ENCODE peak calls at places on chromosomes 4 and X, in four cellular contexts. One of them, this sample, is unnamed.

GRCh38 chr4:121873604-121874003 is 3.3 kb upstream of the BBS7 start:
- DNase-seq in heart left ventricle: no peak
- DNase-seq in lower leg skin: no peak
- DNase-seq in left lung: no peak
- DNase-seq in this sample: no peak

GRCh38 chrX:120791013-120791643 is 84.5 kb downstream of the CT47B1 start:
- DNase-seq in left lung: no peak
- DNase-seq in lower leg skin: peak
- DNase-seq in heart left ventricle: peak
- DNase-seq in this sample: no peak

GRCh38 chr4:157421365-157421764 is 200.8 kb downstream of the GRIA2 start:
- DNase-seq in heart left ventricle: no peak
- DNase-seq in lower leg skin: no peak
- DNase-seq in left lung: no peak
- DNase-seq in this sample: no peak

GRCh38 chr4:522911-523443 is 24.0 kb downstream of the PIGG start:
- DNase-seq in left lung: no peak
- DNase-seq in lower leg skin: no peak
- DNase-seq in heart left ventricle: no peak
- DNase-seq in this sample: no peak

GRCh38 chr4:16029329-16029728 is 54.5 kb downstream of the PROM1 start:
- DNase-seq in lower leg skin: no peak
- DNase-seq in heart left ventricle: no peak
- DNase-seq in left lung: no peak
- DNase-seq in this sample: no peak

GRCh38 chr4:83560523-83560922 is 24.6 kb downstream of the GPAT3 start:
- DNase-seq in left lung: no peak
- DNase-seq in heart left ventricle: no peak
- DNase-seq in lower leg skin: no peak
- DNase-seq in this sample: no peak

GRCh38 chrX:153438522-153438921 is 7.3 kb downstream of the TREX2 start:
- DNase-seq in lower leg skin: no peak
- DNase-seq in left lung: no peak
- DNase-seq in heart left ventricle: no peak
- DNase-seq in this sample: no peak

GRCh38 chr4:164251257-164251656 is 502.7 kb upstream of the SMIM31 start:
- DNase-seq in left lung: no peak
- DNase-seq in lower leg skin: no peak
- DNase-seq in heart left ventricle: no peak
- DNase-seq in this sample: no peak

GRCh38 chr4:113383111-113383785 is 333.8 kb downstream of the ANK2 start:
- DNase-seq in heart left ventricle: peak
- DNase-seq in left lung: no peak
- DNase-seq in lower leg skin: peak
- DNase-seq in this sample: no peak

GRCh38 chrX:86171366-86171765 is 23.1 kb downstream of the DACH2 start:
- DNase-seq in left lung: no peak
- DNase-seq in heart left ventricle: no peak
- DNase-seq in lower leg skin: no peak
- DNase-seq in this sample: no peak
- TF ChIP-seq CTCF in left lung: no peak
- TF ChIP-seq CTCF in heart left ventricle: no peak
- TF ChIP-seq CTCF in lower leg skin: no peak
- TF ChIP-seq CTCF in this sample: no peak

DNA sequence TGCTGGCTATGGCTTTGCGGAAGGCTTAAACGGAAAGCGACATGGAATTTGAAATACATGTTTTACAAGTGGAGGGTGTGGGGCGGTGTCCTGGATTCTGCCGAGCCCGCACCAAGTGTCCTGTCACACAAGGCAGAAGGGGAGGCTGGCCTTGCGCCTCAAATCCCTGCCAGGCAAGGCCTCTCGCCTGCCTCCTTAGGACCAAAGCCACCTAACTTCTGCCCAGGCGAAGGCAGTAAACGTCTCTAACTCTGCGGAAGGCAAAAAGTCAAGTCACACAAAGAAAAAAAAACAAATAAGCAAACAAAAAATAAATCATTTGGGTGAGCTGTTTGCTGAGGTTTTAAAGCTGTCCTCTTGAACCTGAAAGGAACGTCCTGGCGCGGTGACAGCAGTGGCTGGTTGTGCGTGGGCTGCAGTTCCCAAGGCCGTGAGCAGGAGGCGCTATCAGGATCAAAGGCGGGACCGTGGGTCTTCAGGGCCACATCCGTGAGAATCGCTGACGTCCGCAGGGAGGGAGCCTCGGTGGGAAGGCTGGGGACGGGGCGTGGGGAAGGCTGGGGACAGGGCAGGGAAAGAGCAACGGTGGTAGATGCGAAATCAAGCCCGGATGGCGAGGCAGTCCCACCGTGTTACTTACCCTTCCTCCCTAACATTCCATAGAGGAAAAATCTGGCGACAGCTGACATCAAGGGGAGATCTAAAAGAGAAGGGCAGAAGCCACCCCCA is 99.1 kb downstream of the TRAPPC11 start:
- DNase-seq in left lung: peak
- DNase-seq in heart left ventricle: peak
- DNase-seq in lower leg skin: no peak
- DNase-seq in this sample: no peak
- TF ChIP-seq CTCF in left lung: no peak
- TF ChIP-seq CTCF in heart left ventricle: peak
- TF ChIP-seq CTCF in lower leg skin: no peak
- TF ChIP-seq CTCF in this sample: no peak

GRCh38 chr4:152731997-152732396 is 47.5 kb downstream of the TIGD4 start:
- DNase-seq in left lung: no peak
- DNase-seq in heart left ventricle: no peak
- DNase-seq in lower leg skin: no peak
- DNase-seq in this sample: no peak
- TF ChIP-seq CTCF in left lung: no peak
- TF ChIP-seq CTCF in heart left ventricle: no peak
- TF ChIP-seq CTCF in lower leg skin: no peak
- TF ChIP-seq CTCF in this sample: no peak

GRCh38 chrX:108134724-108135123 is 43.1 kb downstream of the ATG4A start:
- DNase-seq in left lung: no peak
- DNase-seq in lower leg skin: no peak
- DNase-seq in heart left ventricle: no peak
- DNase-seq in this sample: no peak

GRCh38 chrX:108138814-108139213 is 47.2 kb downstream of the ATG4A start:
- DNase-seq in lower leg skin: no peak
- DNase-seq in left lung: no peak
- DNase-seq in heart left ventricle: no peak
- DNase-seq in this sample: no peak

GRCh38 chrX:108139303-108139702 is 47.7 kb downstream of the ATG4A start:
- DNase-seq in lower leg skin: no peak
- DNase-seq in left lung: no peak
- DNase-seq in heart left ventricle: no peak
- DNase-seq in this sample: no peak
- TF ChIP-seq CTCF in lower leg skin: no peak
- TF ChIP-seq CTCF in left lung: no peak
- TF ChIP-seq CTCF in heart left ventricle: peak
- TF ChIP-seq CTCF in this sample: no peak

DNA sequence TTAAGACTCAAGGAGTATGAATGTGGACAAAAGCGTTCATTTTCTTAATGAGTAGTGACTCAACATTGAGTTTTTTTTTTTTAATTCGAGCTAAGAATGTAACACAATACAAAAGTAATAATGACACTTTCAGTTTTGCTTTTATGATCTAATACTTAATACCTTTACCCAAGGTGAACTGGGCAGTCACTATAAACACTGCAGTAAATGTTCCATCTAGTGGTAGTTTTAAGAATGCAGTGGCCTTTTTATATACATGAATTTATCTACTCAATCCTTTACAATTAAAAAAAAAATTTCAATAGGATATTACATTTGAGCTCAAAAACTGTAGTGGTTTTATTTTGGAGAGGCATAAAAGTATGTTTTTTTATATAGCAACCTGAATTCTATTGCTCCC is 33.9 kb downstream of the PDK3 start:
- DNase-seq in lower leg skin: no peak
- DNase-seq in heart left ventricle: no peak
- DNase-seq in left lung: no peak
- DNase-seq in this sample: no peak
- TF ChIP-seq CTCF in lower leg skin: no peak
- TF ChIP-seq CTCF in heart left ventricle: peak
- TF ChIP-seq CTCF in left lung: peak
- TF ChIP-seq CTCF in this sample: peak

GRCh38 chrX:12868747-12869146 is 1.9 kb downstream of the TLR7 start:
- DNase-seq in left lung: no peak
- DNase-seq in lower leg skin: no peak
- DNase-seq in heart left ventricle: no peak
- DNase-seq in this sample: no peak
- TF ChIP-seq CTCF in left lung: no peak
- TF ChIP-seq CTCF in lower leg skin: no peak
- TF ChIP-seq CTCF in heart left ventricle: no peak
- TF ChIP-seq CTCF in this sample: no peak

This sample was measured in mesothelial cell of epicardium.